ENCODE peak calls at places on chromosomes 2 and 18, in ten cellular contexts. Z, X, A, F, Y, H, C, K, I and D are unnamed samples. For H3K4me1, the result is how much of the 10 kb centered on the place peaks cover.

GRCh38 chr2:222753251-222753824 is 81.9 kb downstream of the MOGAT1 start:
- DNase-seq in X (no peak), Y (no peak), H (no peak), Z (peak), I (peak), A (no peak), C (no peak), K (no peak), F (peak), D (no peak)

GRCh38 chr2:162072976-162073775 is 839 bp downstream of the DPP4 start:
- DNase-seq in K (peak), F (no peak), Z (peak), X (peak), C (peak), I (peak), A (peak), H (no peak), Y (no peak), D (no peak)

GRCh38 chr2:241279413-241279812 is 36.1 kb downstream of the HDLBP start:
- DNase-seq in A (no peak), K (no peak), I (peak), F (no peak), Y (no peak), Z (no peak), C (no peak), H (no peak), X (no peak), D (no peak)

GRCh38 chr18:63963610-63964256 is 6.1 kb upstream of the SERPINB8 start:
- DNase-seq in C (no peak), I (peak), F (peak), H (peak), A (no peak), Y (peak), X (peak), K (peak), Z (peak), D (peak)

GRCh38 chr2:40209728-40210127 is 242.2 kb downstream of the SLC8A1 start:
- DNase-seq in Y (no peak), Z (no peak), H (no peak), A (no peak), X (no peak), I (no peak), F (no peak), K (no peak), C (no peak), D (no peak)

GRCh38 chr2:98806266-98806697 is 75.3 kb upstream of the MGAT4A start:
- DNase-seq in X (peak), H (no peak), F (no peak), Z (peak), K (peak), Y (peak), C (no peak), A (no peak), I (no peak), D (peak)

GRCh38 chr2:16069663-16069932 is 129.2 kb downstream of the MYCN start:
- DNase-seq in X (peak), H (no peak), F (no peak), A (peak), Z (peak), Y (peak), C (no peak), I (no peak), K (no peak), D (no peak)

GRCh38 chr2:181586569-181587076 is 70.3 kb downstream of the CERKL start:
- DNase-seq in A (no peak), F (no peak), H (peak), Y (no peak), Z (peak), X (no peak), C (no peak), I (no peak), K (no peak), D (no peak)

GRCh38 chr2:137842430-137842829 is 121.8 kb upstream of the HNMT start:
- DNase-seq in F (no peak), Z (no peak), X (no peak), H (no peak), Y (no peak), C (no peak), I (no peak), A (no peak), K (no peak), D (no peak)

GRCh38 chr18:48531979-48532378 is 6.9 kb upstream of the CTIF start:
- DNase-seq in X (no peak), I (no peak), C (no peak), Z (no peak), H (no peak), A (no peak), K (no peak), F (no peak), Y (no peak), D (no peak)

DNA sequence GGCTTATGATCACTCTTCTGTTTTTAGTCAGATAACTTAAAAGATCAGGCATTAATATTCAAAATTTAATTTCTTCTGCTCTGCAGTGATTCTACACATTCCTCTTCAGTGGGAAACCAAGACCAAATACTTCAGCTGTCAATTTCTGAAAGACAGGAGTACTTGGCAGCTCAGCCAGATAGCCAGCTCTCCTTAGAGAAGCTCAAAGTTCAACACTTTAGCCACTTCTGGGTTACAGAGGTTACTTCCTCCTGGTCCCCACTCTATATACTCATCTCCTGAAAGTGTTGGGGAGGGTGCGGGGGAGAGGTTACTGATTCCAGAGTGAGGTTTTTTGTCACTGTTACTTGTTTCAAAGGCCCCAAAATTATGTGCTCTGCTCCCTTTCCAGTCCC is 4.1 kb downstream of the CYTIP start:
- DNase-seq in Y (no peak), C (no peak), X (no peak), K (peak), H (no peak), I (no peak), F (no peak), Z (no peak), A (no peak), D (no peak)
- TF ChIP-seq POLR2A in Y (no peak), C (no peak), X (no peak), K (peak), H (no peak), I (no peak), F (no peak), Z (no peak), A (no peak), D (no peak)

DNA sequence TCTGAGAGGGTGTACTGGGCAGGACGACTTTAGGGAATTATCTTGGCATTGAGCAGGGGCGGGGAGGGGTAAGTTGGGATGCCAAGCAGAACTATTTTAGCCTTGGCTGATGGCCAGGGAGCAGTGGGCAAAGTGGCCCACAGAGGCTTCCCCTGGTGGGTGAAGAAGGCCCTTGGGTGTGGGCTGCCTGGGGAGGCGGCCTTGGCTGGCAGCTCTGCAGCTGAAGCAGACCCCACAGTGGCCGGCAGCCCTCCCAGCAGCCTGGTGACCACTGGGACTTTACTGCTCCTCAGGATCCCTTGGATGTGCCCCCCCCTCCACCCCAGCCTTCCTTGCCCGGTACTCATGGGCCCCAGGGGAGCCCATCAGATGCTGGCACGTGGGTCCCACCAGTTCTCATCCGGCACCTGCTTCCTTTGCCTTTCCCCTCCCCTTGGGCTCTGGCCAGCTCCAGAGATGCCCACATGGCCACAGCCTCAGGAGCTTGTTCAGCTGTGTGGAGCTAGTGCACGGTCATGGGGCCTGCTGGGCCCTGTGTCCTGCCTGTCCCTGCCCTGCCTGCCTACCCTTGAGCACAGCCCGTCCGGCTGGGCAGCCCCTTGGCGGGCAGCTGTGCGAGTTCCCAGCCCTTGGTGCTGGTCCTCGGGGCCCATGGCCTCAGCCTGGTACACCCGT is 122.1 kb upstream of the HS6ST1 start:
- DNase-seq in C (no peak), H (no peak), Z (peak), F (no peak), X (peak), K (no peak), A (no peak), Y (no peak), I (no peak), D (no peak)
- H3K4me3 ChIP-seq in C (no peak), H (no peak), Z (no peak), F (no peak), X (no peak), K (no peak), A (no peak), Y (no peak), I (no peak), D (no peak)

DNA sequence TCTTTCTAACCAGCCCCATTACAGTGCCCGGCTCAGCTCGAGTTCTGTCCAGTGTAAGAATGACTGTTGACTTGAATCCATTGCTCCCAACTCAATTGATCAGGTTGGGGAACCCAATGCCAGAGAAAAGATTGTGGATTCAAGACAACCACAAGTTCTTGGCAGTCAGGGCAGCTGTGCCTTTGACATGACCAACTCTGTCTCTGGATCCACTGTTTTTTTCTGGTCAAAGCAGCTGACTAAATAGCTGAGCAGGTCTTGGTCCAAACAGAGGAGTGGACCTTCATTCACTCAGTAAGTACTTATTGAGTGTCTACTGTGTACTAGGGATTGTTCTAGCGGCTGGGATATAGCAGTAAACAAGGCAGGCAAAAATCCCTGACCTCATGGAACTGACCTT is 6.3 kb upstream of the ATOH8 start:
- DNase-seq in I (no peak), K (no peak), H (no peak), A (no peak), Y (no peak), C (no peak), F (no peak), Z (no peak), X (no peak), D (no peak)
- H3K4me1 ChIP-seq in I (under half), K (under half), H (half or more), A (under half), Y (half or more), C (under half), F (under half), Z (under half), X (under half), D (half or more)

GRCh38 chr2:195656859-195657633 is at the start of gene SLC39A10:
- DNase-seq in I (peak), Y (peak), K (peak), X (peak), H (peak), C (peak), Z (peak), A (peak), F (peak), D (peak)

GRCh38 chr2:195659114-195659513 is 2.1 kb downstream of the SLC39A10 start:
- DNase-seq in F (no peak), I (peak), Y (no peak), H (peak), A (no peak), X (no peak), C (no peak), K (no peak), Z (no peak), D (no peak)

GRCh38 chr2:195656131-195656858 is 731 bp upstream of the SLC39A10 start:
- DNase-seq in Z (no peak), C (no peak), F (peak), Y (no peak), X (peak), K (no peak), H (no peak), A (peak), I (peak), D (no peak)

GRCh38 chr2:195658541-195658890 is 1.5 kb downstream of the SLC39A10 start:
- DNase-seq in I (peak), C (no peak), H (peak), X (peak), A (no peak), F (no peak), Y (no peak), K (no peak), Z (peak), D (no peak)

DNA sequence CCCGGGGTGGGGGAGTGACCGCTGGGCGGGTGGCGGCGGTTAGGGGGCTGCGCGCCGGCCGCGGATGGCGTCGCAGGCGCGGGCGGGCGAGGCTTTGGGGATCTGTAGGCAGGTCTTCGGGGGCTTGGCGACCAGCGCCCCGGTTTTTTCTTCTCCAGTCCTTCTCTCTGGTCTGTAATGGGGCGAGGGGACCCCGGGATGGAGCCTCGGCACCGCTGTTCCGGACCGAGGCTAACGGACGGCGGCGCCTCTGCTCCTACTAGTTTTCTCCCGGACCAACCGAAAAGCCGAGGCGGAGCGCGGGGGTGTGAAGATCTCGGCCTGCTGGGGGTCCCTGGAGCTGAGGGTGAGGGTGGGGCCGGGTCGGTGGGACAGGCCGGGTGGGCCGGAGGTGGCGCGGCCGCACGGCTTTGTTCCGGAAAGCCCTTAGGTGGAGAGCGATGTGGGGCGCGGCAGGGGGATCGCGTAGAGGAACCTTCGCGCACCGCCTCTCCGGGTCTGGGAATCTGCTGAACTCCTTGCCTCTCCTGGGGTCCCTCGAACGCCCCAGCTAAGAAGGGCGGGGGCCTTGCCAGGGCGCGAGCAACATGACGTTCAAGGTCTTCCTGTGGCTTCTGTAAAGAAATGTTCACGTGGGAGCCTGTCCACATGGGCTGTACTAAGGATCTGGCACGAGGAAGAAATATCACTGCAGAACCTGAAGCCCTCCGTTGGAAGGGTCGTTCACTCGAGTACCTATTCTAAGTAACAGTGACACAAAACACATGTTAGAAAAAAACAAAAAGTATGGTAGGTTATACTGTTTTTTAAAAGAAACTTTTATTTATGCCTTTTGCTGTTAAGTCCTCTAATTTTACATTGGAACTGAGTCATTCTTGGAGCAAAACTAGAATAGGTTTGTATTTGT is 861 bp downstream of the SLC39A10 start:
- DNase-seq in Y (peak), X (peak), Z (peak), C (peak), A (peak), H (peak), K (peak), F (peak), I (peak), D (peak)
- TF ChIP-seq POLR2A in Y (no peak), X (no peak), Z (peak), C (no peak), A (peak), H (no peak), K (peak), F (no peak), I (peak), D (no peak)

DNA sequence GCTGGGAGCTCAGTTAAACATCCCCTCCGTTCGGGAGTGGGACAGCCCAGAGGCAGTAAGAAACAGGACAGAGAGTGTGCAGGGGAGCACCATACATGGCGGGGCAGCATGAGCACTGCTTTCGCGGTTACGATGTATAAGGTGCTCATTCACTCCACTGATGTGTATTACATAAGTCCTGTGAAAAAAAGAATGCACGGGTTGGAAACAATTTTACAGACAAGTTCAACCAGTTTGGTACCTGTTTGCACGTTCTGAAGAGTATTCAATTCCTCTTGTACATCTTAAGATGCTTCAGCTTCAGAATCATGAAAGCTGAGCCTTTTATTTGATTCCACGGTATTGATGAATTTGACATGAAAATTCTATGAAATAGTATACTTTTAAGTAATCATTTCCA is 97.8 kb upstream of the NETO1 start:
- DNase-seq in K (no peak), X (no peak), A (no peak), H (no peak), Z (no peak), F (no peak), Y (no peak), C (no peak), I (no peak), D (no peak)
- H3K4me3 ChIP-seq in K (no peak), X (no peak), A (no peak), H (no peak), Z (no peak), F (no peak), Y (no peak), C (no peak), I (no peak), D (no peak)